ENCODE peak calls at places on chromosomes 2 and 18, in ten cellular contexts. Q is cardiac muscle cell, A is fibroblast of lung, F is astrocyte, C is pancreas, P is heart right ventricle, D is A673, M is MM.1S, Y is testis, G is prostate gland. I is an unnamed sample.

GRCh38 chr2:27407798-27408491 is 1.4 kb downstream of the PPM1G start:
- DNase-seq in Q (peak; percentile 65), A (peak; percentile 70), F (peak; percentile 36), C (no peak), P (no peak), D (peak; percentile 73), M (no peak), Y (peak; percentile 39), G (peak; percentile 10), I (no peak)

GRCh38 chr2:220315098-220315785 is 687.8 kb downstream of the SLC4A3 start:
- DNase-seq in Q (peak; percentile 50), A (peak; percentile 12), F (no peak), C (no peak), P (no peak), D (peak; percentile 19), M (no peak), Y (no peak), G (no peak), I (no peak)

GRCh38 chr2:114061566-114062098 is 171.7 kb downstream of the ACTR3 start:
- DNase-seq in Q (no peak), A (no peak), F (no peak), C (no peak), P (no peak), D (no peak), M (no peak), Y (no peak), G (no peak), I (no peak)

GRCh38 chr2:69242651-69243051 is 144.4 kb downstream of the GFPT1 start:
- DNase-seq in Q (no peak), A (peak; percentile 61), F (no peak), C (no peak), P (no peak), D (peak; percentile 77), M (no peak), Y (no peak), G (no peak), I (no peak)

GRCh38 chr18:30623401-30624065 is 419.0 kb downstream of the DSC3 start:
- DNase-seq in Q (no peak), A (no peak), F (peak; percentile 29), C (no peak), P (no peak), D (no peak), M (no peak), Y (no peak), G (no peak), I (no peak)

GRCh38 chr18:3448845-3449701 is 899 bp upstream of the TGIF1 start:
- DNase-seq in Q (peak; percentile 92), A (peak; percentile 94), F (peak; percentile 77), C (peak; percentile 54), P (peak; percentile 77), D (peak; percentile 91), M (peak; percentile 86), Y (peak; percentile 84), G (peak; percentile 86), I (no peak)

GRCh38 chr2:37871453-37872191 is 53.5 kb upstream of the RMDN2 start:
- DNase-seq in Q (peak; percentile 62), A (peak; percentile 59), F (peak; percentile 90), C (no peak), P (no peak), D (no peak), M (no peak), Y (no peak), G (no peak), I (peak; percentile 45)

GRCh38 chr2:61443342-61444041 is 27.4 kb downstream of the USP34 start:
- DNase-seq in Q (no peak), A (no peak), F (no peak), C (no peak), P (no peak), D (no peak), M (peak; percentile 59), Y (no peak), G (no peak), I (no peak)

GRCh38 chr2:20370191-20370590 is 19.5 kb upstream of the PUM2 start:
- DNase-seq in Q (no peak), A (peak; percentile 36), F (no peak), C (no peak), P (no peak), D (no peak), M (no peak), Y (no peak), G (peak; percentile 82), I (peak; percentile 97)

GRCh38 chr18:3585656-3586509 is 135.9 kb downstream of the TGIF1 start:
- DNase-seq in Q (peak; percentile 90), A (peak; percentile 82), F (peak; percentile 58), C (peak; percentile 61), P (peak; percentile 67), D (peak; percentile 91), M (peak; percentile 77), Y (peak; percentile 89), G (peak; percentile 77), I (peak; percentile 63)

GRCh38 chr2:135952891-135953290 is 32.5 kb downstream of the DARS1 start:
- DNase-seq in Q (peak; percentile 58), A (peak; percentile 56), F (peak; percentile 44), C (no peak), P (no peak), D (peak; percentile 61), M (no peak), Y (no peak), G (no peak), I (no peak)

GRCh38 chr18:54606835-54607212 is 15.8 kb downstream of the DYNAP start:
- DNase-seq in Q (no peak), A (no peak), F (no peak), C (peak; percentile 8), P (no peak), D (no peak), M (no peak), Y (no peak), G (no peak), I (no peak)
- H3K27ac ChIP-seq in Q (peak overlapping the region; percentile 47), A (no peak overlapping the region), F (no peak overlapping the region), C (peak overlapping the region; percentile 86), P (no peak overlapping the region), D (no peak overlapping the region), M (no peak overlapping the region), Y (no peak overlapping the region), G (peak overlapping the region; percentile 71), I (no peak overlapping the region)

GRCh38 chr2:120761911-120762310 is 26.2 kb downstream of the GLI2 start:
- DNase-seq in Q (no peak), A (no peak), F (no peak), C (no peak), P (no peak), D (no peak), M (no peak), Y (no peak), G (no peak), I (no peak)

GRCh38 chr2:120760446-120761135 is 24.9 kb downstream of the GLI2 start:
- DNase-seq in Q (peak; percentile 65), A (peak; percentile 44), F (no peak), C (no peak), P (peak; percentile 60), D (no peak), M (no peak), Y (no peak), G (no peak), I (no peak)

GRCh38 chr2:120759543-120760331 is 24.1 kb downstream of the GLI2 start:
- DNase-seq in Q (no peak), A (no peak), F (no peak), C (no peak), P (no peak), D (no peak), M (no peak), Y (no peak), G (no peak), I (no peak)

GRCh38 chr2:120761164-120761861 is 25.6 kb downstream of the GLI2 start:
- DNase-seq in Q (no peak), A (no peak), F (no peak), C (no peak), P (no peak), D (no peak), M (no peak), Y (no peak), G (no peak), I (no peak)

GRCh38 chr2:120758181-120759048 is 22.7 kb downstream of the GLI2 start:
- DNase-seq in Q (peak; percentile 97), A (peak; percentile 79), F (peak; percentile 88), C (no peak), P (peak; percentile 56), D (no peak), M (no peak), Y (peak; percentile 81), G (no peak), I (no peak)
- H3K27ac ChIP-seq in Q (peak overlapping the region; percentile 57), A (peak overlapping the region; percentile 71), F (peak overlapping the region; percentile 57), C (peak overlapping the region; percentile 8), P (peak overlapping the region; percentile 65), D (no peak overlapping the region), M (no peak overlapping the region), Y (peak overlapping the region; percentile 90), G (peak overlapping the region; percentile 36), I (no peak overlapping the region)

DNA sequence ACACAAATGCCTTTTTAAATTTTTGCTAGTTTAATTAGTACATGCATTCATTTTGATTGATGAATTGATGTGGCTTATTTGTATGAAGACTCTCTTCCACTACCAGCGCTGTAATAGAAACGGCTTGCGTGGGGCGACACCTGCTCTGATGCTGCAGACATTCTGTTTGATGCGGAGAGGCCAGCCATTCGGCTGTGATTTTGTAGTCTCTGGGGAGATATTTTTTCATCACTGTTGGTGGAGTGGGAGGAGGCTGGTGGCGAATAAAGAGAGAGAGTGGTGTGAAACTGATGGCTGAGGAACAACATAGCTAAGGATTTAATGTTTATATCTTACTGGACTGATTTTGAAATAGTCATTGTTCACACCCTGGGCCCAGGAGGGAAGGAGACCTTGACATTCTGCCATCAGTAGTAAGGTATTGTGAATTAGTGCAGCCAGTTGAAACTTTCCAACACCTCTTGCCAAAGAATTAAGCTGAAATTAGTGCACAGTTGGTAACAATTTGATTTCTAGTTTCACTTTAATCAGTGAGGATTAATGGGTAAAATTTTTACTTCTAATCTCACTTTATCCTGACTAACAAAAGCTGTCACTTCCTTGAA is 224.1 kb downstream of the MTX2 start:
- DNase-seq in Q (no peak), A (no peak), F (no peak), C (no peak), P (no peak), D (peak; percentile 19), M (no peak), Y (no peak), G (no peak), I (no peak)
- H3K27ac ChIP-seq in Q (no peak overlapping the region), A (no peak overlapping the region), F (no peak overlapping the region), C (no peak overlapping the region), P (peak overlapping the region; percentile 54), D (no peak overlapping the region), M (no peak overlapping the region), Y (no peak overlapping the region), G (no peak overlapping the region), I (no peak overlapping the region)

GRCh38 chr2:24707141-24707540 is 86.0 kb downstream of the PTRHD1 start:
- DNase-seq in Q (no peak), A (no peak), F (no peak), C (no peak), P (no peak), D (no peak), M (no peak), Y (no peak), G (no peak), I (no peak)

GRCh38 chr2:24708537-24709152 is 84.5 kb downstream of the PTRHD1 start:
- DNase-seq in Q (peak; percentile 53), A (peak; percentile 66), F (peak; percentile 31), C (no peak), P (no peak), D (no peak), M (no peak), Y (no peak), G (no peak), I (no peak)

GRCh38 chr2:24702800-24703199 is 90.4 kb downstream of the PTRHD1 start:
- DNase-seq in Q (peak; percentile 65), A (peak; percentile 78), F (peak; percentile 93), C (no peak), P (no peak), D (peak; percentile 10), M (no peak), Y (no peak), G (no peak), I (no peak)

GRCh38 chr2:24704682-24705081 is 88.5 kb downstream of the PTRHD1 start:
- DNase-seq in Q (no peak), A (no peak), F (no peak), C (no peak), P (no peak), D (no peak), M (no peak), Y (no peak), G (no peak), I (no peak)
- H3K27ac ChIP-seq in Q (no peak overlapping the region), A (no peak overlapping the region), F (no peak overlapping the region), C (no peak overlapping the region), P (no peak overlapping the region), D (no peak overlapping the region), M (no peak overlapping the region), Y (no peak overlapping the region), G (no peak overlapping the region), I (no peak overlapping the region)

I was measured in keratinocyte.